ENCODE peak calls at places on chromosomes 6 and 20, in seven cellular contexts. One of them, this sample, is unnamed.

GRCh38 chr6:137218473-137218916 is 690 bp downstream of the IFNGR1 start:
- DNase-seq in GM10248: peak
- DNase-seq in GDM1: no peak
- DNase-seq in stimulated activated CD4-positive, alpha-beta T cell treated with anti-CD3 and anti-CD28 coated beads, Interleukin-2, amount 100 ng/mL, for 24 hours: peak
- DNase-seq in anterior cingulate cortex: no peak
- DNase-seq in amniotic stem cell: peak
- DNase-seq in LoVo: peak
- DNase-seq in this sample: peak

GRCh38 chr6:33707771-33708170 is 3.7 kb downstream of the UQCC2 start:
- DNase-seq in GM10248: no peak
- DNase-seq in GDM1: no peak
- DNase-seq in stimulated activated CD4-positive, alpha-beta T cell treated with anti-CD3 and anti-CD28 coated beads, Interleukin-2, amount 100 ng/mL, for 24 hours: no peak
- DNase-seq in anterior cingulate cortex: no peak
- DNase-seq in amniotic stem cell: no peak
- DNase-seq in LoVo: no peak
- DNase-seq in this sample: no peak

GRCh38 chr6:35282472-35282871 is 15.1 kb upstream of the DEF6 start:
- DNase-seq in GM10248: no peak
- DNase-seq in GDM1: no peak
- DNase-seq in stimulated activated CD4-positive, alpha-beta T cell treated with anti-CD3 and anti-CD28 coated beads, Interleukin-2, amount 100 ng/mL, for 24 hours: no peak
- DNase-seq in anterior cingulate cortex: no peak
- DNase-seq in amniotic stem cell: no peak
- DNase-seq in LoVo: no peak
- DNase-seq in this sample: no peak

GRCh38 chr6:118391086-118391485 is 157.0 kb upstream of the PLN start:
- DNase-seq in GM10248: no peak
- DNase-seq in GDM1: no peak
- DNase-seq in stimulated activated CD4-positive, alpha-beta T cell treated with anti-CD3 and anti-CD28 coated beads, Interleukin-2, amount 100 ng/mL, for 24 hours: no peak
- DNase-seq in anterior cingulate cortex: no peak
- DNase-seq in amniotic stem cell: no peak
- DNase-seq in LoVo: no peak
- DNase-seq in this sample: no peak

GRCh38 chr6:141531040-141531439 is 601.7 kb upstream of the GJE1 start:
- DNase-seq in GM10248: no peak
- DNase-seq in GDM1: no peak
- DNase-seq in stimulated activated CD4-positive, alpha-beta T cell treated with anti-CD3 and anti-CD28 coated beads, Interleukin-2, amount 100 ng/mL, for 24 hours: no peak
- DNase-seq in anterior cingulate cortex: no peak
- DNase-seq in amniotic stem cell: no peak
- DNase-seq in LoVo: no peak
- DNase-seq in this sample: no peak

GRCh38 chr6:4316867-4317400 is 181.6 kb upstream of the ECI2 start:
- DNase-seq in GM10248: no peak
- DNase-seq in GDM1: peak
- DNase-seq in stimulated activated CD4-positive, alpha-beta T cell treated with anti-CD3 and anti-CD28 coated beads, Interleukin-2, amount 100 ng/mL, for 24 hours: no peak
- DNase-seq in anterior cingulate cortex: no peak
- DNase-seq in amniotic stem cell: no peak
- DNase-seq in LoVo: peak
- DNase-seq in this sample: peak

GRCh38 chr6:13613029-13613594 is 2.0 kb upstream of the NOL7 start:
- DNase-seq in GM10248: no peak
- DNase-seq in GDM1: no peak
- DNase-seq in stimulated activated CD4-positive, alpha-beta T cell treated with anti-CD3 and anti-CD28 coated beads, Interleukin-2, amount 100 ng/mL, for 24 hours: no peak
- DNase-seq in anterior cingulate cortex: no peak
- DNase-seq in amniotic stem cell: no peak
- DNase-seq in LoVo: no peak
- DNase-seq in this sample: no peak

GRCh38 chr20:41436679-41437078 is 70.1 kb upstream of the EMILIN3 start:
- DNase-seq in GM10248: no peak
- DNase-seq in GDM1: no peak
- DNase-seq in stimulated activated CD4-positive, alpha-beta T cell treated with anti-CD3 and anti-CD28 coated beads, Interleukin-2, amount 100 ng/mL, for 24 hours: no peak
- DNase-seq in anterior cingulate cortex: no peak
- DNase-seq in amniotic stem cell: peak
- DNase-seq in LoVo: no peak
- DNase-seq in this sample: no peak

GRCh38 chr6:163955131-163955530 is 540.6 kb downstream of the QKI start:
- DNase-seq in GM10248: no peak
- DNase-seq in GDM1: no peak
- DNase-seq in stimulated activated CD4-positive, alpha-beta T cell treated with anti-CD3 and anti-CD28 coated beads, Interleukin-2, amount 100 ng/mL, for 24 hours: no peak
- DNase-seq in anterior cingulate cortex: no peak
- DNase-seq in amniotic stem cell: peak
- DNase-seq in LoVo: no peak
- DNase-seq in this sample: no peak

GRCh38 chr6:169890049-169890448 is 138.6 kb downstream of the ERMARD start:
- DNase-seq in GM10248: no peak
- DNase-seq in GDM1: no peak
- DNase-seq in stimulated activated CD4-positive, alpha-beta T cell treated with anti-CD3 and anti-CD28 coated beads, Interleukin-2, amount 100 ng/mL, for 24 hours: no peak
- DNase-seq in anterior cingulate cortex: no peak
- DNase-seq in amniotic stem cell: no peak
- DNase-seq in LoVo: no peak
- DNase-seq in this sample: no peak

GRCh38 chr20:59159091-59159821 is 4.4 kb upstream of the ZNF831 start:
- DNase-seq in GM10248: no peak
- DNase-seq in GDM1: no peak
- DNase-seq in stimulated activated CD4-positive, alpha-beta T cell treated with anti-CD3 and anti-CD28 coated beads, Interleukin-2, amount 100 ng/mL, for 24 hours: peak
- DNase-seq in anterior cingulate cortex: no peak
- DNase-seq in amniotic stem cell: no peak
- DNase-seq in LoVo: no peak
- DNase-seq in this sample: peak

GRCh38 chr6:26300043-26300331 is 65.0 kb upstream of the BTN3A2 start:
- DNase-seq in GM10248: no peak
- DNase-seq in GDM1: no peak
- DNase-seq in stimulated activated CD4-positive, alpha-beta T cell treated with anti-CD3 and anti-CD28 coated beads, Interleukin-2, amount 100 ng/mL, for 24 hours: no peak
- DNase-seq in anterior cingulate cortex: no peak
- DNase-seq in amniotic stem cell: no peak
- DNase-seq in LoVo: no peak
- DNase-seq in this sample: no peak

GRCh38 chr6:119881416-119881815 is 531.9 kb upstream of the MAN1A1 start:
- DNase-seq in GM10248: no peak
- DNase-seq in GDM1: no peak
- DNase-seq in stimulated activated CD4-positive, alpha-beta T cell treated with anti-CD3 and anti-CD28 coated beads, Interleukin-2, amount 100 ng/mL, for 24 hours: no peak
- DNase-seq in anterior cingulate cortex: no peak
- DNase-seq in amniotic stem cell: no peak
- DNase-seq in LoVo: no peak
- DNase-seq in this sample: no peak

GRCh38 chr6:116446399-116446798 is 14.8 kb upstream of the CALHM6 start:
- DNase-seq in GM10248: no peak
- DNase-seq in GDM1: peak
- DNase-seq in stimulated activated CD4-positive, alpha-beta T cell treated with anti-CD3 and anti-CD28 coated beads, Interleukin-2, amount 100 ng/mL, for 24 hours: no peak
- DNase-seq in anterior cingulate cortex: no peak
- DNase-seq in amniotic stem cell: no peak
- DNase-seq in LoVo: peak
- DNase-seq in this sample: no peak

GRCh38 chr6:43628392-43629103 is 516 bp downstream of the GTPBP2 start:
- DNase-seq in GM10248: peak
- DNase-seq in GDM1: peak
- DNase-seq in stimulated activated CD4-positive, alpha-beta T cell treated with anti-CD3 and anti-CD28 coated beads, Interleukin-2, amount 100 ng/mL, for 24 hours: peak
- DNase-seq in anterior cingulate cortex: no peak
- DNase-seq in amniotic stem cell: no peak
- DNase-seq in LoVo: peak
- DNase-seq in this sample: no peak

This sample was measured in upper lobe of left lung.